ENCODE peak calls at places on chromosomes 4 and X, in five cellular contexts. G is CD8-positive, alpha-beta T cell; N is fibroblast of lung; X is ovary; I is cardiac fibroblast. H is an unnamed sample.

GRCh38 chr4:6641971-6642320 is 1.5 kb downstream of the MRFAP1 start:
- DNase-seq in I (peak), X (no peak), N (no peak), G (no peak), H (no peak)

GRCh38 chr4:165631912-165632311 is 241.1 kb upstream of the TLL1 start:
- DNase-seq in I (no peak), G (no peak), N (peak), X (no peak), H (no peak)

GRCh38 chr4:184287697-184288255 is 70.1 kb upstream of the ENPP6 start:
- DNase-seq in G (peak), X (no peak), I (peak), N (peak), H (peak)

GRCh38 chrX:683572-683971 is 53.0 kb downstream of the SHOX start:
- DNase-seq in X (no peak), N (no peak), G (no peak), I (no peak), H (no peak)

GRCh38 chr4:184039963-184040383 is 134.9 kb downstream of the STOX2 start:
- DNase-seq in N (no peak), G (no peak), I (peak), X (no peak), H (no peak)

GRCh38 chrX:56281789-56282188 is 49.6 kb downstream of the KLF8 start:
- DNase-seq in I (peak), X (no peak), G (peak), N (no peak), H (peak)

GRCh38 chrX:137164329-137164728 is 130.5 kb upstream of the GPR101 start:
- DNase-seq in X (no peak), N (no peak), G (no peak), I (no peak), H (no peak)

GRCh38 chr4:139522457-139522856 is 33.6 kb downstream of the SETD7 start:
- DNase-seq in X (no peak), G (no peak), I (no peak), N (no peak), H (no peak)

GRCh38 chrX:37361596-37361995 is 12.4 kb downstream of the PRRG1 start:
- DNase-seq in G (no peak), I (no peak), N (peak), X (no peak), H (no peak)

GRCh38 chrX:136250191-136251041 is 784 bp downstream of the MAP7D3 start:
- DNase-seq in I (peak), G (peak), X (no peak), N (peak), H (no peak)

GRCh38 chr4:183722738-183723560 is 63.9 kb downstream of the TRAPPC11 start:
- DNase-seq in X (peak), G (peak), N (peak), I (peak), H (peak)

GRCh38 chrX:112218388-112218787 is 135.8 kb upstream of the TRPC5 start:
- DNase-seq in N (no peak), G (no peak), I (no peak), X (no peak), H (no peak)

GRCh38 chr4:6204871-6205583 is 4.7 kb upstream of the JAKMIP1 start:
- DNase-seq in I (no peak), N (no peak), X (no peak), G (no peak), H (no peak)

GRCh38 chr4:151098191-151098590 is 1.2 kb upstream of the RPS3A start:
- DNase-seq in G (no peak), X (peak), I (no peak), N (no peak), H (no peak)

GRCh38 chr4:186787536-186787935 is 63.9 kb upstream of the FAT1 start:
- DNase-seq in I (no peak), N (no peak), G (no peak), X (no peak), H (no peak)

GRCh38 chr4:36273276-36273675 is 8.1 kb upstream of the DTHD1 start:
- DNase-seq in G (no peak), N (no peak), I (no peak), X (no peak), H (no peak)

GRCh38 chr4:52037730-52038108 is 380 bp downstream of the SGCB start:
- DNase-seq in X (peak), G (no peak), N (peak), I (peak), H (peak)

GRCh38 chr4:124018383-124019317 is 622.1 kb downstream of the SPRY1 start:
- DNase-seq in X (peak), G (no peak), I (peak), N (peak), H (peak)

GRCh38 chr4:185651137-185651677 is 115.9 kb upstream of the PDLIM3 start:
- DNase-seq in N (no peak), G (no peak), X (no peak), I (no peak), H (no peak)

GRCh38 chrX:132330156-132330729 is 111.0 kb upstream of the RAP2C start:
- DNase-seq in X (no peak), N (no peak), I (no peak), G (no peak), H (no peak)

GRCh38 chrX:136577562-136577961 is 45.5 kb downstream of the VGLL1 start:
- DNase-seq in N (peak), G (peak), X (peak), I (peak), H (peak)

GRCh38 chrX:138775501-138775900 is 64.0 kb upstream of the FGF13 start:
- DNase-seq in X (no peak), G (no peak), N (peak), I (peak), H (peak)

GRCh38 chrX:135087867-135088266 is 32.5 kb downstream of the ETDB start:
- DNase-seq in G (no peak), I (no peak), X (no peak), N (no peak), H (no peak)

GRCh38 chr4:175071123-175071522 is 153.0 kb downstream of the ADAM29 start:
- DNase-seq in X (no peak), G (no peak), N (peak), I (no peak), H (peak)

GRCh38 chr4:108988514-108989195 is 225.8 kb upstream of the ETNPPL start:
- DNase-seq in N (peak), X (no peak), G (no peak), I (no peak), H (peak)

GRCh38 chr4:83490876-83491450 is 6.1 kb upstream of the ABRAXAS1 start:
- DNase-seq in N (peak), I (peak), X (no peak), G (no peak), H (peak)

GRCh38 chrX:129568349-129568748 is 28.3 kb downstream of the OCRL start:
- DNase-seq in N (no peak), G (no peak), X (no peak), I (no peak), H (no peak)

GRCh38 chr4:1534076-1534872 is 128.0 kb upstream of the NKX1-1 start:
- DNase-seq in I (no peak), G (no peak), N (no peak), X (no peak), H (no peak)

GRCh38 chrX:119694601-119695534 is 1.9 kb upstream of the SEPTIN6 start:
- DNase-seq in N (no peak), X (no peak), I (no peak), G (no peak), H (no peak)

GRCh38 chr4:64520393-64520792 is 111.1 kb upstream of the TECRL start:
- DNase-seq in N (no peak), G (no peak), X (no peak), I (no peak), H (no peak)

GRCh38 chr4:6001965-6002833 is 16.0 kb downstream of the C4orf50 start:
- DNase-seq in X (no peak), N (no peak), I (no peak), G (no peak), H (no peak)

GRCh38 chr4:185142563-185142910 is 529 bp upstream of the SLC25A4 start:
- DNase-seq in N (no peak), G (peak), X (no peak), I (no peak), H (no peak)

GRCh38 chr4:154722262-154722661 is 21.5 kb upstream of the LRAT start:
- DNase-seq in N (no peak), I (no peak), X (no peak), G (no peak), H (no peak)
- TF ChIP-seq CTCF in N (no peak), I (no peak), X (no peak), G (no peak), H (no peak)

GRCh38 chrX:40189018-40189417 is 91.3 kb upstream of the BCOR start:
- DNase-seq in N (peak), X (no peak), G (no peak), I (peak), H (no peak)
- H3K4me3 ChIP-seq in N (no peak), X (no peak), G (no peak), I (no peak), H (no peak)

GRCh38 chrX:104255465-104255864 is 732 bp upstream of the ESX1 start:
- DNase-seq in X (no peak), N (no peak), I (no peak), G (no peak), H (no peak)

GRCh38 chrX:104254442-104255115 is at the start of gene ESX1:
- DNase-seq in N (no peak), G (no peak), X (no peak), I (no peak), H (no peak)

GRCh38 chrX:104250470-104250869 is 4.3 kb downstream of the ESX1 start:
- DNase-seq in I (no peak), G (no peak), N (no peak), X (no peak), H (no peak)

DNA sequence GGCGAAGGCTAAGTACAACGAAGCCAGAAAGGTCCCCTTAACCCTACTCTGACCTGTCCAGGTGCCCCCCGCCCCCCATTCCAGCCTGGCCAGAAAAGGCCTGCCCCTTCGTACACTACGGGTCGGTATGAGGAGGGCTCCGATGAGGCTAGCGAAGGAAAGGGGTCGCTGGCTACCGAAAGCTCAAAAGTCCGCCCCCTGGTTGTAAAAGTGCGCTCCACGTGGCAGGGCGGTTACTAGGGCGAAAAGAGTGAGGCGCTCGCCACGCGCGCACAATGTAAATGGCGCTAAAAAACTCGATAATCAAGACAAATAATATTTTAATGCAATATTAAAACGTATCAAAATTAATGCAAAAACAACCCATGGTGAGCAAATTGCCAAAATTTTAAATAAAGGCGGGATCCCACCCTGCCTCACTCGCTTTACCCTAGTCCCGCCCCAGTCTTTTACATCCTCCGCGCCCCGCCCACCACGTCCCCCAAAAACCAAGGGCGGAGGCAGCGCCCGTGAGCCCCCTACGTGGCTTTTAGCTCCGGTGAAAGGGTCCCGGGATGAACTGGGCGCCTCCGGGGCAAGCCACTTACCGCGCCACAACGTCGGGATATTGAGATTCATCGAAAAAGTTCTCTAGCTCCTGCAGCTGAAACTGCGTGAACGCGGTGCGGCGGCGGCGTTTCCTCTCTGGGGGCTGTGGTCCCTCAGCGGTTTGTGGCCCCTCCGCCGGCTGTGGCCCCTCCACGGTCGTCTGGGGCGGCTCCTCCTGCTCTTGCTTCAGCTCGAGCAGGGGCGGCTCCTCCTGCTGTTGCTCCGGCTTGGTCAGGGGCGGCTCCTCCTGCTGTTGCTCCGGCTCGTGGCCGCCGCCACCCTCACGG is 929 bp downstream of the ESX1 start:
- DNase-seq in X (no peak), I (no peak), N (no peak), G (no peak), H (no peak)
- TF ChIP-seq CTCF in X (no peak), I (no peak), N (no peak), G (no peak), H (peak)

GRCh38 chr4:158810487-158811215 is 41.8 kb downstream of the FNIP2 start:
- DNase-seq in N (peak), X (peak), G (no peak), I (peak), H (peak)

GRCh38 chr4:158807696-158808095 is 38.9 kb downstream of the FNIP2 start:
- DNase-seq in X (no peak), I (no peak), N (no peak), G (no peak), H (no peak)

GRCh38 chr4:158809611-158810486 is 41.0 kb downstream of the FNIP2 start:
- DNase-seq in I (peak), N (peak), X (no peak), G (peak), H (peak)

GRCh38 chr4:158805628-158806471 is 37.0 kb downstream of the FNIP2 start:
- DNase-seq in N (no peak), X (no peak), I (no peak), G (no peak), H (no peak)

GRCh38 chr4:158808399-158808798 is 39.6 kb downstream of the FNIP2 start:
- DNase-seq in N (no peak), X (no peak), I (no peak), G (no peak), H (no peak)
- H3K4me3 ChIP-seq in N (no peak), X (no peak), I (no peak), G (no peak), H (no peak)

GRCh38 chr4:48779095-48779997 is 733 bp downstream of the FRYL start:
- DNase-seq in N (peak), G (peak), I (peak), X (peak), H (peak)
- TF ChIP-seq CTCF in N (no peak), G (no peak), I (no peak), X (no peak), H (peak)

GRCh38 chr4:87209696-87210095 is 10.7 kb downstream of the KLHL8 start:
- DNase-seq in I (peak), G (no peak), N (no peak), X (peak), H (no peak)
- H3K4me3 ChIP-seq in I (no peak), G (no peak), N (no peak), X (no peak), H (no peak)

DNA sequence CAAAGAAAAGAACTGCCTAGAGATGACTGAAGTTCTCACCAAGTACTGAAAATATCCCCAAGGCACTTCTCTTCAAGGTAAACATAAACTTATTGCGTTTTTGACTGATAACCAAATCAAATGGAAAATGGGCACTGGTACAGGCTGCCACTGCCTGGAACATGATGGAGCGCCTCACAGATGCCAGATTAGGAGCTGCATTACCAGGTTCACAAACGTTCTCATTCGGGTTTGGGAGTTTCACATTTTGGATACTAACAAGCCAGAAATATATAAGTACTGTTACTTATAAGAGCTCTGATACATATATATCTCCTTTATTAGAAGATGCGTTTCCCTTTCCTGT is 141.2 kb downstream of the CBR4 start:
- DNase-seq in I (no peak), G (no peak), X (no peak), N (no peak), H (no peak)
- TF ChIP-seq CTCF in I (no peak), G (no peak), X (no peak), N (no peak), H (no peak)